ENCODE peak calls at places on chromosomes 6 and 20, in four cellular contexts. L, Z, C and O are unnamed samples.

GRCh38 chr20:19784511-19785172 is 26.6 kb downstream of the RIN2 start:
- DNase-seq in Z (peak; percentile 70), L (no peak), C (peak; percentile 68), O (no peak)

GRCh38 chr6:77979204-77979603 is 326.4 kb downstream of the MEI4 start:
- DNase-seq in Z (no peak), L (no peak), C (no peak), O (no peak)

GRCh38 chr6:161233986-161234620 is 39.8 kb downstream of the AGPAT4 start:
- DNase-seq in Z (peak; percentile 80), C (no peak), L (no peak), O (no peak)

GRCh38 chr6:47680724-47681123 is 17.7 kb upstream of the ADGRF4 start:
- DNase-seq in C (no peak), L (no peak), Z (no peak), O (no peak)

GRCh38 chr6:157443066-157443800 is 62.2 kb downstream of the ZDHHC14 start:
- DNase-seq in C (no peak), Z (no peak), L (no peak), O (no peak)

GRCh38 chr6:140915001-140915950 is 1217.4 kb upstream of the GJE1 start:
- DNase-seq in Z (no peak), L (no peak), C (no peak), O (no peak)

GRCh38 chr6:169800668-169801395 is 49.4 kb downstream of the ERMARD start:
- DNase-seq in C (peak; percentile 52), Z (no peak), L (no peak), O (no peak)

GRCh38 chr6:43702522-43703440 is 15.2 kb upstream of the MRPS18A start:
- DNase-seq in L (no peak), Z (peak; percentile 96), C (peak; percentile 84), O (peak; percentile 50)

GRCh38 chr6:5905431-5906339 is 101.0 kb downstream of the NRN1 start:
- DNase-seq in C (no peak), Z (peak; percentile 87), L (no peak), O (no peak)

GRCh38 chr20:6599876-6600275 is 167.6 kb upstream of the BMP2 start:
- DNase-seq in C (no peak), Z (no peak), L (no peak), O (no peak)

GRCh38 chr6:137452331-137452894 is 41.8 kb downstream of the OLIG3 start:
- DNase-seq in C (no peak), Z (no peak), L (no peak), O (no peak)

GRCh38 chr20:19947611-19948264 is 69.4 kb upstream of the NAA20 start:
- DNase-seq in C (no peak), Z (no peak), L (no peak), O (no peak)

GRCh38 chr6:112639436-112639835 is 292.3 kb downstream of the RFPL4B start:
- DNase-seq in Z (no peak), L (no peak), C (no peak), O (no peak)

GRCh38 chr6:4941782-4942672 is 61.8 kb downstream of the RPP40 start:
- DNase-seq in L (peak; percentile 21), Z (no peak), C (peak; percentile 74), O (no peak)

GRCh38 chr6:3228046-3228671 is 706 bp upstream of the TUBB2B start:
- DNase-seq in Z (no peak), C (no peak), L (no peak), O (peak; percentile 36)

GRCh38 chr6:20751293-20751946 is 217.2 kb downstream of the CDKAL1 start:
- DNase-seq in Z (no peak), C (no peak), L (no peak), O (no peak)

GRCh38 chr20:39670987-39671386 is 708.8 kb downstream of the DHX35 start:
- DNase-seq in L (no peak), Z (no peak), C (no peak), O (no peak)

GRCh38 chr20:44066645-44067606 is 120.1 kb downstream of the JPH2 start:
- DNase-seq in C (no peak), L (no peak), Z (no peak), O (no peak)

GRCh38 chr6:69796081-69796626 is 656 bp downstream of the LMBRD1 start:
- DNase-seq in L (peak; percentile 17), C (peak; percentile 5), Z (no peak), O (no peak)

DNA sequence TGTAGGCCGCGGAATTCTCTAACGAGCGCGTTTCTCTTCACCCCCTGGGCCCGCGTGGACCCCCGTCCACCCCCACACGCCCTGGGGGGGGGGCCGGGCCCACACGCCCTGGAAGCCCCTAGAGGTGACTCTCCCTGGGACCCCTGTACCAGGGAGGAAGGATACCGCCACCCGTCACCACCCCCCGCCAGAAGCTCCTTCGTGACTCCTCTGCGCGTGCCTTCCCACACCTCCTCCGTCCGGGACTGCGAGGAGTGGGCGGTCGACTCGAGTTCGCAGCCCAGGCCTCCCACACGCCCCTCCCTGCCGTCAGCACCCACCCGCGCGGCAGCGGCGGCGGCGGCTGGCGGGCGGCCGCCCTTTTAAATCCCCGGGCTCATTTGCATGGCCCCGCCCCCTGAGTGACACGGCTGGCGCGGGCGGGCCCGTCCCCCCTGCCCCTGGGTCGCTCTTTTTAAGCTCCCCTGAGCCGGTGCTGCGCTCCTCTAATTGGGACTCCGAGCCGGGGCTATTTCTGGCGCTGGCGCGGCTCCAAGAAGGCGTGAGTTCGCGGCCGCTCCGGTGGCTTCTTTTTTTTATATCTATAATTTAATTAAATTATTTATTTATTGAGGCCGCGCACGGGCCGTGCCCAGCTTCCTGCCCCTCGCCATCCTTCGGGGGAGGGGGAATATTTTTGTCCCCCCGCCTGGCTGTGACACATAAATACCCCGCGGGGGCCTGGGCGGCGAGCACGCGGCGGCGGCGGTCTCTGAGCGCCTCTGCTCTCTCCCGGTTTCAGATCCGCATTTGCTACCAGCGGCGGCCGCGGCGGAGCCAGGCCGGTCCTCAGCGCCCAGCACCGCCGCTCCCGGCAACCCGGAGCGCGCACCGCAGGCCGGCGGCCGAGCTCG is at the start of gene HMGA1:
- DNase-seq in L (peak; percentile 83), Z (peak; percentile 94), C (peak; percentile 64), O (peak; percentile 90)
- TF ChIP-seq CTCF in L (no peak), Z (no peak), C (no peak), O (no peak)

GRCh38 chr20:25623736-25624499 is at the start of gene NANP:
- DNase-seq in L (peak; percentile 70), Z (peak; percentile 98), C (peak; percentile 98), O (peak; percentile 88)
- TF ChIP-seq CTCF in L (no peak), Z (peak; percentile 9), C (no peak), O (no peak)

DNA sequence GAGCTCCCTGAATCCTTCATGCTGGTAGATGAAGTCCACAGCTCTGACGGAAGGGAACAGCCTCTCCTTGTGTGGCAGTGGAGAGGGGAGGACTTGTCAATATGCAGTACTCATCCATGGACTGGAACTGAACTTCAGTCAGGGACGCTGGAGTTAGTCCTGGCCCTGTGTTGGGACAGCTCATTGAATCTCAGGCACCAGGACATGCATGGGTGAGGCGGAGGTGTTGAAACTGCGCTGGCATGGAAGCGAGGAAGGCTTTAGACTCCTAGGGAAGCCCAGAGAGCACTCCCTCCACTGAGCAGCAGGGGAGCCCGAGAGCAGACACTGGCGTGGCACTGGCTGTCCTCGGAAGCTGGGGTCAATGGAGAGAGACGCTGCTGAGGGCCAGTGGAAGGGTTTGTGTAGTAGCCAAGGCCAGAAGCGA is 161.3 kb upstream of the GGTLC1 start:
- DNase-seq in Z (peak; percentile 64), C (peak; percentile 25), L (no peak), O (no peak)
- TF ChIP-seq CTCF in Z (peak; percentile 52), C (peak; percentile 21), L (no peak), O (no peak)

DNA sequence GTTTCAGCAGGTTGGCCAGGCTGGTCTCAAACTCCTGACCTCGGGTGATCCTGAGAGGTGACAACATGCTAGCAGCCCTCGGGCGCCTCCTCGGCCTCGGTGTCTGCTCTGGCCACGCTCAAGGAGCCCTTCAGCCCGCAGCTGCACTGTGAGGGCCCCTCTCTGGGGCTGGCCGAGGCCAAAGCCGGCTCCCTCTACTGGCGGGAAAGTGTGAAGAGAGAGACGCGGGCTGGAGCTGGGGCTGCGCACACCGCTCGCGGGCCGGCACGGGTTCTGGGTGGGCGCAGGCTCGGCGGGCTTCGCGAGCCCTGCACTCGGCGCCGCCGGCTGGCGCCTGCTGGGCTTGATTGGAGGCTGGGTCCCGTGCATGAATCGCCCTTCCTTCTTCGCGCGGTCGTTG is 80.8 kb upstream of the RBM24 start:
- DNase-seq in L (no peak), C (no peak), Z (no peak), O (no peak)
- TF ChIP-seq CTCF in L (no peak), C (no peak), Z (no peak), O (no peak)

GRCh38 chr6:34062156-34062555 is 83.7 kb downstream of the GRM4 start:
- DNase-seq in C (no peak), Z (no peak), L (no peak), O (no peak)

GRCh38 chr6:34064675-34065074 is 81.2 kb downstream of the GRM4 start:
- DNase-seq in L (no peak), Z (no peak), C (no peak), O (no peak)

GRCh38 chr6:34063641-34064040 is 82.2 kb downstream of the GRM4 start:
- DNase-seq in C (no peak), Z (no peak), L (no peak), O (no peak)

GRCh38 chr6:34061348-34061747 is 84.5 kb downstream of the GRM4 start:
- DNase-seq in L (no peak), Z (no peak), C (no peak), O (no peak)

DNA sequence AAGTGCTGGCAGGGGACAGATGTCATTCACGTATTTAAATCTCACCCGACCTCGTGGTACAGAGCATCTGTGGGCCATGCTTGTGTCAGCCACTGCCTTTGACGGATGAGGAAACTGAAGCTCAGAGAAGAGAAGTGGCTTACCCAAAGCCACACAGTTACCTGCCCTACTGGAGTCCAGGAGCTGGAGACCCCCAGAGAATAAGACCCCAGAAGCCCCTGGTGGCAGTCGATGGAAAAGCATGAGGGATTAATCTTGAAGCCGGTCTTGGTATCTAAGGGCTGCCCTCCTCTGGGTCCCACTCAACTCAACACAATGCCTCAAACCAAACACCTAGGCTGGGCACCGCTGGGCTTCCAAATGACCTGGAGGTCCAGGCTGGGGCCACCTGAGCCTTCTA is 83.1 kb downstream of the GRM4 start:
- DNase-seq in Z (no peak), C (no peak), L (no peak), O (no peak)
- TF ChIP-seq CTCF in Z (no peak), C (no peak), L (no peak), O (no peak)

DNA sequence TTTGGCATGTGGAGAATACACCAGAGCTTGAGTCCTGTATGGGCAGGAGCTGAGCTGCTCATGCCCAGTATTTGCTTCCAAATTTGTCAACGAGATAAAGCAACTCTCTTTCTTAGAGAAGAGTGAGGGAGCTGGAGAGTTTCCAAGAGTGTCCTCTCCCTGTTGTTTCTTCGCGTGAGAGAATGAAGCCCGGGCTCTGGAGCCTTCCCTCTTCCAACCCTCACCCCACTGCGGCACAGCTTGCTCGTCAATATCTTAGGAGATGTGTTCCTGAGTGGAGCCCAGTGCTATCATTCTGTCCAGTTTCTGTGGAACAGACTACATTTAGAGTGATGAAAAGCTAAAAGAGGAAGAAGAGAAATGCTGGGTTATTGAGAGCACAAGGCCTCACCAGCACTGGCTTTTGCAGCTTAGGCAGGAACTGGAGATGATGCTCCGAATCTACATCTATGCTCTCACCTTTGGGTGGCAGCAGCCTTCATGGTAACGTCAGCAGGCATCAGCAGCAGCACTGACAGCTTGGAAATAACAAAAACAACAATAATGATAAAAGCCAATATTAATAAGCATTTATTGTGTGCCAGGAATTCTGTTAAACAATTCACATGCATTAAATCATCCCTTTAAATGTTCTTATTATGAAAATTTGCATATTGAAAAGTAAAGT is 66.5 kb upstream of the TFB1M start:
- DNase-seq in Z (no peak), C (no peak), L (no peak), O (no peak)
- TF ChIP-seq CTCF in Z (no peak), C (no peak), L (no peak), O (no peak)

GRCh38 chr20:62516345-62516744 is 40.5 kb upstream of the GATA5 start:
- DNase-seq in Z (peak; percentile 68), L (no peak), C (peak; percentile 76), O (no peak)
- TF ChIP-seq CTCF in Z (peak; percentile 57), L (no peak), C (peak; percentile 55), O (no peak)